ENCODE peak calls at places on chromosomes 6 and 20, in nine cellular contexts. O is DMS153, X is astrocyte of the spinal cord, A is non-pigmented ciliary epithelial cell, H is T-helper 2 cell, T is activated gamma-delta T cell treated with Interleukin-2 at 50 U/mL for 16 hours, E is uterus, M is HEK293T, I is NCI-H226. F is an unnamed sample.

GRCh38 chr20:31712564-31713311 is 9.9 kb downstream of the BCL2L1 start:
- DNase-seq in A (peak; percentile 76), E (peak; percentile 65), X (peak; percentile 87), O (peak; percentile 12), T (no peak), M (no peak), I (peak; percentile 90), H (no peak), F (no peak)

GRCh38 chr20:51731771-51732453 is 36.3 kb downstream of the ATP9A start:
- DNase-seq in A (no peak), E (no peak), I (no peak), H (no peak), O (no peak), M (no peak), T (no peak), X (peak; percentile 40), F (no peak)

GRCh38 chr20:58480455-58481356 is 34.5 kb downstream of the APCDD1L start:
- DNase-seq in I (no peak), H (no peak), T (no peak), O (no peak), M (no peak), X (no peak), A (no peak), E (no peak), F (no peak)

GRCh38 chr6:34743625-34744293 is 13.5 kb upstream of the SNRPC start:
- DNase-seq in O (no peak), H (no peak), I (no peak), M (no peak), A (no peak), T (no peak), X (no peak), E (no peak), F (no peak)

GRCh38 chr6:17032595-17033591 is 69.0 kb upstream of the STMND1 start:
- DNase-seq in O (no peak), X (peak; percentile 91), I (peak; percentile 89), T (no peak), H (no peak), A (peak; percentile 90), M (peak; percentile 35), E (peak; percentile 80), F (no peak)

GRCh38 chr20:39974966-39975501 is 714.0 kb downstream of the MAFB start:
- DNase-seq in E (no peak), M (no peak), T (no peak), I (no peak), A (no peak), H (no peak), X (no peak), O (no peak), F (no peak)

GRCh38 chr20:49850463-49851233 is 38.0 kb downstream of the SLC9A8 start:
- DNase-seq in E (no peak), T (no peak), H (no peak), X (no peak), O (peak; percentile 25), I (no peak), A (no peak), M (no peak), F (no peak)

GRCh38 chr20:3846740-3847418 is at the start of gene MAVS:
- DNase-seq in H (peak; percentile 80), T (peak; percentile 83), A (no peak), I (no peak), O (peak; percentile 61), E (peak; percentile 56), M (peak; percentile 91), X (peak; percentile 70), F (peak; percentile 92)

F was measured in DND-41.